ENCODE peak calls at places on chromosomes 13 and 19, in six cellular contexts. One of them, this sample, is unnamed.

GRCh38 chr19:6533000-6533328 is 2.1 kb downstream of the TNFSF9 start:
- DNase-seq in iris pigment epithelial cell: no peak
- DNase-seq in immature natural killer cell: no peak
- DNase-seq in A549: no peak
- DNase-seq in activated CD8-positive, alpha-beta memory T cell treated with anti-CD3 and anti-CD28 coated beads for 4 hours: no peak
- DNase-seq in left ventricle myocardium inferior: no peak
- DNase-seq in this sample: no peak

GRCh38 chr19:35587326-35587725 is 1.4 kb downstream of the PMIS2 start:
- DNase-seq in left ventricle myocardium inferior: no peak
- DNase-seq in immature natural killer cell: no peak
- DNase-seq in iris pigment epithelial cell: peak
- DNase-seq in activated CD8-positive, alpha-beta memory T cell treated with anti-CD3 and anti-CD28 coated beads for 4 hours: no peak
- DNase-seq in A549: no peak
- DNase-seq in this sample: no peak

GRCh38 chr19:29367701-29368306 is 154.9 kb upstream of the UQCRFS1 start:
- DNase-seq in iris pigment epithelial cell: no peak
- DNase-seq in A549: no peak
- DNase-seq in left ventricle myocardium inferior: no peak
- DNase-seq in activated CD8-positive, alpha-beta memory T cell treated with anti-CD3 and anti-CD28 coated beads for 4 hours: no peak
- DNase-seq in immature natural killer cell: no peak
- DNase-seq in this sample: no peak

GRCh38 chr19:1206733-1207301 is 1.2 kb downstream of the STK11 start:
- DNase-seq in activated CD8-positive, alpha-beta memory T cell treated with anti-CD3 and anti-CD28 coated beads for 4 hours: no peak
- DNase-seq in left ventricle myocardium inferior: no peak
- DNase-seq in A549: peak
- DNase-seq in iris pigment epithelial cell: peak
- DNase-seq in immature natural killer cell: no peak
- DNase-seq in this sample: no peak

GRCh38 chr13:76904507-76904906 is 18.3 kb upstream of the KCTD12 start:
- DNase-seq in A549: no peak
- DNase-seq in left ventricle myocardium inferior: no peak
- DNase-seq in immature natural killer cell: no peak
- DNase-seq in activated CD8-positive, alpha-beta memory T cell treated with anti-CD3 and anti-CD28 coated beads for 4 hours: no peak
- DNase-seq in iris pigment epithelial cell: peak
- DNase-seq in this sample: no peak

GRCh38 chr13:24270639-24271131 is 38.7 kb upstream of the C1QTNF9 start:
- DNase-seq in iris pigment epithelial cell: peak
- DNase-seq in left ventricle myocardium inferior: peak
- DNase-seq in A549: peak
- DNase-seq in immature natural killer cell: peak
- DNase-seq in activated CD8-positive, alpha-beta memory T cell treated with anti-CD3 and anti-CD28 coated beads for 4 hours: no peak
- DNase-seq in this sample: peak

GRCh38 chr13:80979035-80979641 is 638.2 kb upstream of the SPRY2 start:
- DNase-seq in left ventricle myocardium inferior: no peak
- DNase-seq in iris pigment epithelial cell: peak
- DNase-seq in A549: peak
- DNase-seq in immature natural killer cell: peak
- DNase-seq in activated CD8-positive, alpha-beta memory T cell treated with anti-CD3 and anti-CD28 coated beads for 4 hours: no peak
- DNase-seq in this sample: peak

GRCh38 chr19:41195675-41196497 is 2.9 kb downstream of the CYP2S1 start:
- DNase-seq in iris pigment epithelial cell: peak
- DNase-seq in activated CD8-positive, alpha-beta memory T cell treated with anti-CD3 and anti-CD28 coated beads for 4 hours: no peak
- DNase-seq in immature natural killer cell: no peak
- DNase-seq in left ventricle myocardium inferior: no peak
- DNase-seq in A549: no peak
- DNase-seq in this sample: peak

GRCh38 chr19:35539314-35539713 is 6.1 kb downstream of the GAPDHS start:
- DNase-seq in activated CD8-positive, alpha-beta memory T cell treated with anti-CD3 and anti-CD28 coated beads for 4 hours: no peak
- DNase-seq in A549: no peak
- DNase-seq in iris pigment epithelial cell: no peak
- DNase-seq in left ventricle myocardium inferior: no peak
- DNase-seq in immature natural killer cell: no peak
- DNase-seq in this sample: no peak

This sample was measured in fibroblast of lung.